ENCODE peak calls at places on chromosomes 13 and 19, in ten cellular contexts. P is activated naive CD4-positive, alpha-beta T cell treated with anti-CD3 and anti-CD28 coated beads, Interleukin-2, amount 10 ng/mL, durations not matched to agents 7 days and 5 days; C is activated CD4-positive, alpha-beta T cell treated with anti-CD3 and anti-CD28 coated beads, Interleukin-2, amount 50 U/mL, for 24 hours; L is activated T-cell treated with anti-CD3 and anti-CD28 coated beads for 4 hours; F is GM23248; S is stimulated activated CD8-positive, alpha-beta memory T cell treated with anti-CD3 and anti-CD28 coated beads, Interleukin-4, amount 100 ng/mL, for 1 hour; V is KBM-7; H is NCI-H1092 treated with DMSO at 0.1 percent for 48 hours; R is head of caudate nucleus; M is nucleus accumbens. B is an unnamed sample.

GRCh38 chr13:107838592-107839161 is 376.7 kb downstream of the LIG4 start:
- DNase-seq in P (no peak), C (no peak), L (no peak), F (no peak), S (no peak), V (no peak), H (no peak), R (peak; percentile 18), M (no peak), B (no peak)

GRCh38 chr19:16394111-16394510 is 69.5 kb downstream of the KLF2 start:
- DNase-seq in P (no peak), C (no peak), L (no peak), F (no peak), S (no peak), V (no peak), H (no peak), R (no peak), M (no peak), B (no peak)

GRCh38 chr19:16613841-16614240 is 14.2 kb downstream of the MED26 start:
- DNase-seq in P (no peak), C (no peak), L (no peak), F (no peak), S (no peak), V (no peak), H (no peak), R (no peak), M (no peak), B (no peak)

GRCh38 chr19:42140125-42140754 is 8.0 kb upstream of the POU2F2 start:
- DNase-seq in P (peak; percentile 72), C (no peak), L (no peak), F (peak; percentile 86), S (no peak), V (peak; percentile 81), H (no peak), R (peak; percentile 47), M (peak; percentile 14), B (no peak)

GRCh38 chr19:31348416-31349159 is 648 bp downstream of the TSHZ3 start:
- DNase-seq in P (peak; percentile 28), C (no peak), L (no peak), F (peak; percentile 65), S (no peak), V (peak; percentile 25), H (no peak), R (peak; percentile 33), M (no peak), B (no peak)

GRCh38 chr13:29569253-29570057 is 26.0 kb downstream of the SLC7A1 start:
- DNase-seq in P (no peak), C (no peak), L (no peak), F (no peak), S (no peak), V (no peak), H (peak; percentile 33), R (no peak), M (no peak), B (no peak)

GRCh38 chr13:79749556-79749955 is 268.6 kb downstream of the NDFIP2 start:
- DNase-seq in P (no peak), C (no peak), L (no peak), F (no peak), S (no peak), V (no peak), H (no peak), R (no peak), M (no peak), B (no peak)

GRCh38 chr13:112815871-112816270 is 126.0 kb downstream of the ATP11A start:
- DNase-seq in P (no peak), C (no peak), L (no peak), F (no peak), S (no peak), V (no peak), H (no peak), R (no peak), M (no peak), B (no peak)

GRCh38 chr19:54893406-54893805 is 12.5 kb upstream of the NCR1 start:
- DNase-seq in P (no peak), C (no peak), L (no peak), F (no peak), S (no peak), V (no peak), H (no peak), R (no peak), M (no peak), B (no peak)

GRCh38 chr19:48466571-48467325 is 2.4 kb upstream of the CYTH2 start:
- DNase-seq in P (no peak), C (no peak), L (no peak), F (peak; percentile 93), S (no peak), V (no peak), H (peak; percentile 48), R (no peak), M (no peak), B (no peak)

GRCh38 chr13:46146898-46147297 is 35.1 kb downstream of the LCP1 start:
- DNase-seq in P (no peak), C (no peak), L (no peak), F (peak; percentile 47), S (no peak), V (no peak), H (no peak), R (peak; percentile 54), M (no peak), B (no peak)

GRCh38 chr19:17873661-17874422 is 2.1 kb downstream of the SLC5A5 start:
- DNase-seq in P (peak; percentile 79), C (peak; percentile 52), L (peak; percentile 63), F (peak; percentile 69), S (peak; percentile 34), V (no peak), H (no peak), R (no peak), M (no peak), B (no peak)

GRCh38 chr13:111539252-111539651 is 218.8 kb downstream of the TEX29 start:
- DNase-seq in P (no peak), C (no peak), L (no peak), F (no peak), S (no peak), V (no peak), H (no peak), R (no peak), M (no peak), B (no peak)

GRCh38 chr13:20667857-20668256 is 35.6 kb upstream of the IL17D start:
- DNase-seq in P (no peak), C (no peak), L (no peak), F (no peak), S (no peak), V (peak; percentile 5), H (no peak), R (no peak), M (no peak), B (no peak)

GRCh38 chr13:94658926-94659649 is 53.3 kb downstream of the SOX21 start:
- DNase-seq in P (no peak), C (no peak), L (no peak), F (peak; percentile 7), S (no peak), V (no peak), H (no peak), R (no peak), M (no peak), B (no peak)

GRCh38 chr13:52187029-52187423 is 27.6 kb upstream of the NEK3 start:
- DNase-seq in P (no peak), C (no peak), L (no peak), F (no peak), S (no peak), V (no peak), H (no peak), R (no peak), M (no peak), B (no peak)

GRCh38 chr13:112929778-112930055 is 39.3 kb upstream of the MCF2L start:
- DNase-seq in P (no peak), C (no peak), L (no peak), F (no peak), S (no peak), V (no peak), H (no peak), R (no peak), M (no peak), B (no peak)

GRCh38 chr13:80116107-80116506 is 224.8 kb downstream of the SPRY2 start:
- DNase-seq in P (no peak), C (no peak), L (no peak), F (peak; percentile 87), S (no peak), V (no peak), H (no peak), R (peak; percentile 30), M (no peak), B (no peak)

GRCh38 chr13:110472904-110473563 is 88.5 kb downstream of the RAB20 start:
- DNase-seq in P (no peak), C (no peak), L (no peak), F (no peak), S (no peak), V (no peak), H (no peak), R (no peak), M (no peak), B (no peak)

GRCh38 chr13:95275322-95276118 is 25.7 kb downstream of the ABCC4 start:
- DNase-seq in P (no peak), C (no peak), L (no peak), F (no peak), S (no peak), V (no peak), H (peak; percentile 69), R (no peak), M (no peak), B (no peak)

GRCh38 chr13:21316376-21316775 is 139.9 kb downstream of the MRPL57 start:
- DNase-seq in P (no peak), C (no peak), L (no peak), F (no peak), S (no peak), V (no peak), H (no peak), R (no peak), M (no peak), B (no peak)

GRCh38 chr13:23678768-23679167 is 108.6 kb downstream of the TNFRSF19 start:
- DNase-seq in P (no peak), C (no peak), L (no peak), F (no peak), S (no peak), V (no peak), H (no peak), R (no peak), M (no peak), B (no peak)

GRCh38 chr13:113553541-113554332 is 30.8 kb upstream of the TFDP1 start:
- DNase-seq in P (no peak), C (no peak), L (no peak), F (no peak), S (no peak), V (no peak), H (no peak), R (no peak), M (no peak), B (no peak)

GRCh38 chr13:100584901-100585300 is 3.7 kb downstream of the GGACT start:
- DNase-seq in P (peak; percentile 55), C (no peak), L (no peak), F (no peak), S (no peak), V (no peak), H (no peak), R (no peak), M (no peak), B (no peak)

GRCh38 chr13:96338030-96338429 is 248.1 kb downstream of the HS6ST3 start:
- DNase-seq in P (no peak), C (no peak), L (no peak), F (peak; percentile 1), S (no peak), V (no peak), H (no peak), R (no peak), M (no peak), B (no peak)

GRCh38 chr13:48571121-48571901 is 38.4 kb upstream of the RCBTB2 start:
- DNase-seq in P (no peak), C (no peak), L (no peak), F (peak; percentile 72), S (no peak), V (peak; percentile 45), H (no peak), R (no peak), M (no peak), B (no peak)

GRCh38 chr13:79995334-79995733 is 345.6 kb downstream of the SPRY2 start:
- DNase-seq in P (no peak), C (no peak), L (no peak), F (peak; percentile 95), S (no peak), V (no peak), H (no peak), R (no peak), M (no peak), B (no peak)

GRCh38 chr19:14507704-14508246 is 10.4 kb downstream of the DNAJB1 start:
- DNase-seq in P (no peak), C (no peak), L (no peak), F (peak; percentile 82), S (no peak), V (no peak), H (no peak), R (no peak), M (no peak), B (no peak)